ENCODE peak calls at places on chromosomes 11 and 22, in ten cellular contexts. Z, U, R, P, B, I, T, D, X and E are unnamed samples.

GRCh38 chr22:38148252-38148651 is 33.4 kb downstream of the PLA2G6 start:
- DNase-seq in Z (no peak), U (no peak), R (no peak), P (no peak), B (no peak), I (no peak), T (no peak), D (peak; percentile 42), X (peak; percentile 85), E (no peak)

GRCh38 chr11:62245271-62245753 is 3.3 kb downstream of the SCGB1D2 start:
- DNase-seq in Z (peak; percentile 46), U (no peak), R (peak; percentile 36), P (no peak), B (peak; percentile 28), I (no peak), T (no peak), D (no peak), X (peak; percentile 42), E (no peak)

GRCh38 chr11:102309621-102310541 is 7.4 kb upstream of the BIRC3 start:
- DNase-seq in Z (no peak), U (no peak), R (peak; percentile 62), P (no peak), B (no peak), I (no peak), T (no peak), D (no peak), X (no peak), E (no peak)

GRCh38 chr11:65915821-65916251 is 3.0 kb downstream of the C11orf68 start:
- DNase-seq in Z (no peak), U (no peak), R (no peak), P (peak; percentile 74), B (peak; percentile 55), I (no peak), T (no peak), D (peak; percentile 89), X (peak; percentile 99), E (no peak)

GRCh38 chr11:57248780-57249383 is 11.8 kb upstream of the APLNR start:
- DNase-seq in Z (peak; percentile 68), U (peak; percentile 3), R (peak; percentile 47), P (peak; percentile 63), B (peak; percentile 46), I (no peak), T (peak; percentile 57), D (no peak), X (peak; percentile 45), E (no peak)

GRCh38 chr22:30578481-30578880 is 4.0 kb upstream of the GAL3ST1 start:
- DNase-seq in Z (no peak), U (no peak), R (no peak), P (no peak), B (no peak), I (no peak), T (no peak), D (no peak), X (no peak), E (no peak)

GRCh38 chr22:30667486-30668305 is at the start of gene DUSP18:
- DNase-seq in Z (peak; percentile 92), U (peak; percentile 89), R (peak; percentile 98), P (peak; percentile 98), B (peak; percentile 97), I (peak; percentile 94), T (peak; percentile 83), D (peak; percentile 27), X (peak; percentile 85), E (peak; percentile 2)

GRCh38 chr11:104484784-104485554 is 321.0 kb upstream of the PDGFD start:
- DNase-seq in Z (no peak), U (no peak), R (no peak), P (no peak), B (no peak), I (no peak), T (no peak), D (no peak), X (no peak), E (no peak)

GRCh38 chr11:17526326-17526725 is 17.9 kb downstream of the USH1C start:
- DNase-seq in Z (no peak), U (no peak), R (no peak), P (no peak), B (no peak), I (no peak), T (no peak), D (no peak), X (peak; percentile 17), E (no peak)

GRCh38 chr22:37018815-37019308 is 385 bp downstream of the TST start:
- DNase-seq in Z (no peak), U (no peak), R (no peak), P (peak; percentile 86), B (peak; percentile 67), I (no peak), T (no peak), D (no peak), X (peak; percentile 57), E (no peak)

GRCh38 chr11:47324520-47324919 is 28.0 kb downstream of the MYBPC3 start:
- DNase-seq in Z (no peak), U (no peak), R (no peak), P (no peak), B (no peak), I (no peak), T (no peak), D (no peak), X (no peak), E (no peak)

GRCh38 chr11:65224939-65225283 is 36.9 kb upstream of the POLA2 start:
- DNase-seq in Z (no peak), U (no peak), R (no peak), P (peak; percentile 41), B (peak; percentile 56), I (no peak), T (no peak), D (peak; percentile 45), X (peak; percentile 46), E (no peak)

GRCh38 chr11:10809373-10810199 is 860 bp upstream of the EIF4G2 start:
- DNase-seq in Z (no peak), U (peak; percentile 60), R (peak; percentile 59), P (peak; percentile 46), B (no peak), I (no peak), T (no peak), D (no peak), X (peak; percentile 82), E (no peak)

GRCh38 chr22:25110596-25110845 is 89.1 kb upstream of the CRYBB3 start:
- DNase-seq in Z (no peak), U (no peak), R (no peak), P (no peak), B (no peak), I (no peak), T (no peak), D (no peak), X (no peak), E (no peak)

GRCh38 chr11:117382746-117383145 is 55.1 kb downstream of the CEP164 start:
- DNase-seq in Z (no peak), U (no peak), R (no peak), P (no peak), B (no peak), I (no peak), T (no peak), D (no peak), X (no peak), E (no peak)

GRCh38 chr11:33692013-33692504 is 8.6 kb downstream of the C11orf91 start:
- DNase-seq in Z (peak; percentile 44), U (no peak), R (no peak), P (peak; percentile 59), B (peak; percentile 71), I (no peak), T (peak; percentile 26), D (peak; percentile 96), X (peak; percentile 94), E (peak; percentile 72)

GRCh38 chr22:25067851-25068421 is 115.4 kb downstream of the KIAA1671 start:
- DNase-seq in Z (no peak), U (no peak), R (peak; percentile 72), P (peak; percentile 41), B (no peak), I (peak; percentile 67), T (no peak), D (no peak), X (no peak), E (no peak)

GRCh38 chr11:118079507-118079906 is 2.6 kb downstream of the TMPRSS4 start:
- DNase-seq in Z (no peak), U (no peak), R (no peak), P (peak; percentile 47), B (no peak), I (no peak), T (no peak), D (no peak), X (no peak), E (no peak)

GRCh38 chr11:72353861-72354260 is 80.5 kb downstream of the CLPB start:
- DNase-seq in Z (no peak), U (no peak), R (no peak), P (no peak), B (peak; percentile 28), I (no peak), T (peak; percentile 1), D (no peak), X (peak; percentile 24), E (no peak)

GRCh38 chr22:43209523-43209890 is 22.6 kb upstream of the TTLL12 start:
- DNase-seq in Z (no peak), U (no peak), R (no peak), P (no peak), B (no peak), I (no peak), T (no peak), D (no peak), X (no peak), E (no peak)

GRCh38 chr22:19527321-19527721 is 3.1 kb upstream of the CLDN5 start:
- DNase-seq in Z (no peak), U (no peak), R (no peak), P (no peak), B (no peak), I (no peak), T (no peak), D (no peak), X (peak; percentile 55), E (no peak)

GRCh38 chr11:8258289-8258688 is 5.4 kb downstream of the LMO1 start:
- DNase-seq in Z (no peak), U (no peak), R (no peak), P (no peak), B (peak; percentile 11), I (no peak), T (no peak), D (no peak), X (peak; percentile 72), E (no peak)

GRCh38 chr22:40426671-40427070 is 56.3 kb downstream of the SGSM3 start:
- DNase-seq in Z (peak; percentile 26), U (peak; percentile 15), R (no peak), P (no peak), B (no peak), I (no peak), T (no peak), D (no peak), X (no peak), E (peak; percentile 62)

GRCh38 chr22:43627485-43628252 is 184.4 kb downstream of the EFCAB6 start:
- DNase-seq in Z (no peak), U (no peak), R (no peak), P (no peak), B (no peak), I (no peak), T (no peak), D (no peak), X (no peak), E (no peak)

GRCh38 chr11:65887723-65888162 is 528 bp downstream of the FIBP start:
- DNase-seq in Z (peak; percentile 67), U (no peak), R (no peak), P (no peak), B (no peak), I (no peak), T (no peak), D (no peak), X (no peak), E (no peak)

GRCh38 chr11:112012877-112013276 is 12.3 kb upstream of the DLAT start:
- DNase-seq in Z (no peak), U (no peak), R (no peak), P (no peak), B (no peak), I (no peak), T (no peak), D (peak; percentile 38), X (peak; percentile 32), E (no peak)

GRCh38 chr11:100874203-100874602 is 187.1 kb downstream of the ARHGAP42 start:
- DNase-seq in Z (no peak), U (no peak), R (no peak), P (no peak), B (no peak), I (no peak), T (no peak), D (no peak), X (no peak), E (no peak)

GRCh38 chr11:19013181-19013857 is 47.2 kb downstream of the MRGPRX2 start:
- DNase-seq in Z (no peak), U (no peak), R (no peak), P (no peak), B (no peak), I (no peak), T (no peak), D (no peak), X (no peak), E (no peak)